ENCODE peak calls at places on chromosome 1, in nine cellular contexts. S is right cardiac atrium, Y is transverse colon, M is pancreas, I is A673, J is H7, D is fibroblast of lung, N is SK-N-SH, L is heart left ventricle. R is an unnamed sample.

GRCh38 chr1:62295921-62296451 is 23.2 kb downstream of the KANK4 start:
- DNase-seq in Y (no peak), N (no peak), M (no peak), D (peak), L (no peak), S (no peak), J (no peak), I (peak), R (no peak)

GRCh38 chr1:171081220-171081993 is 9.3 kb upstream of the FMO3 start:
- DNase-seq in M (no peak), L (no peak), J (no peak), N (peak), I (peak), D (peak), Y (no peak), S (no peak), R (no peak)

GRCh38 chr1:203046984-203047630 is 20.8 kb downstream of the PPFIA4 start:
- DNase-seq in N (no peak), S (no peak), J (no peak), M (no peak), L (no peak), Y (no peak), I (peak), D (peak), R (no peak)

GRCh38 chr1:77539510-77540142 is 142.8 kb downstream of the ZZZ3 start:
- DNase-seq in J (no peak), N (peak), L (no peak), I (peak), Y (no peak), D (peak), M (peak), S (peak), R (no peak)

GRCh38 chr1:67687198-67687545 is 2.2 kb downstream of the GADD45A start:
- DNase-seq in S (no peak), D (no peak), I (peak), Y (no peak), N (no peak), J (no peak), M (no peak), L (no peak), R (no peak)

GRCh38 chr1:77546890-77547289 is 135.6 kb downstream of the ZZZ3 start:
- DNase-seq in S (no peak), L (no peak), D (no peak), Y (no peak), M (no peak), I (no peak), J (no peak), N (no peak), R (no peak)

GRCh38 chr1:36396359-36396758 is 1.3 kb downstream of the LSM10 start:
- DNase-seq in J (no peak), Y (no peak), M (no peak), S (no peak), L (no peak), D (no peak), N (no peak), I (no peak), R (no peak)

GRCh38 chr1:64940026-64940425 is 26.3 kb downstream of the JAK1 start:
- DNase-seq in M (no peak), L (no peak), I (no peak), S (no peak), Y (no peak), N (no peak), J (no peak), D (no peak), R (no peak)

GRCh38 chr1:167359295-167359694 is 138.6 kb downstream of the POU2F1 start:
- DNase-seq in J (no peak), M (no peak), D (no peak), L (no peak), N (no peak), I (no peak), Y (no peak), S (no peak), R (no peak)
- H3K4me3 ChIP-seq in J (no peak), M (no peak), D (no peak), L (no peak), N (no peak), I (no peak), Y (no peak), S (no peak), R (no peak)

GRCh38 chr1:156152628-156153027 is 757 bp upstream of the SEMA4A start:
- DNase-seq in N (no peak), D (no peak), Y (no peak), J (no peak), L (no peak), M (no peak), I (no peak), S (no peak), R (no peak)

GRCh38 chr1:156154317-156154749 is 948 bp downstream of the SEMA4A start:
- DNase-seq in N (no peak), S (peak), J (no peak), M (no peak), I (no peak), L (no peak), D (no peak), Y (peak), R (no peak)

GRCh38 chr1:156155760-156156495 is 2.5 kb downstream of the SEMA4A start:
- DNase-seq in M (no peak), S (no peak), L (no peak), I (no peak), Y (no peak), J (no peak), D (no peak), N (no peak), R (no peak)

GRCh38 chr1:156151093-156151688 is 2.2 kb upstream of the SEMA4A start:
- DNase-seq in S (no peak), Y (peak), M (no peak), L (no peak), D (peak), J (no peak), I (no peak), N (no peak), R (no peak)

DNA sequence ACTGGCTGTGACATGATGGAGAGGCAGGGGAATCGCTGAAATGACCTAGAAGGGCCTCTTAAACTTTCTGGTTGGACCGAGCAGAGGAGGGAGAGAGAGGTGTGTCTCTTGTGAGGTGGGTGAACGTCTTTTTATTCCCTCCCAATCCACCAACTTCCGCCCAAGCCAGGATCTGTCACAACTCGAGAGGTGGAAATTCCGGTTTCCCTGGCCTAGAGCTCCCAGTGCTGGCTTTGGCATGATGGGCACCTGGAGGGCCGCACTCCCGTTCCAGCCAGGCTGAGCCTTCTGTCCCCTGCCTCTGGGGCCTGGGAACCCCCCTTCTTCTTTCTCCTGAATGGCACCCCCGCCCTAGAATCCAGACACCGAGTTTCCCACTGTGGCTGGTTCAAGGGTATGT is at the start of gene SEMA4A:
- DNase-seq in D (no peak), Y (peak), J (peak), M (peak), S (no peak), I (no peak), L (no peak), N (no peak), R (no peak)
- H3K4me3 ChIP-seq in D (no peak), Y (no peak), J (no peak), M (no peak), S (no peak), I (no peak), L (no peak), N (no peak), R (no peak)

GRCh38 chr1:152108899-152109222 is 6.4 kb downstream of the TCHH start:
- DNase-seq in N (no peak), M (no peak), I (no peak), Y (no peak), S (peak), J (no peak), D (no peak), L (no peak), R (peak)

GRCh38 chr1:152109231-152109997 is 5.8 kb downstream of the TCHH start:
- DNase-seq in I (peak), Y (no peak), S (no peak), M (no peak), N (no peak), J (peak), L (no peak), D (no peak), R (peak)

GRCh38 chr1:152107984-152108898 is 7.0 kb downstream of the TCHH start:
- DNase-seq in S (peak), I (no peak), J (peak), L (no peak), D (peak), N (no peak), M (no peak), Y (no peak), R (peak)

GRCh38 chr1:152109998-152110294 is 5.3 kb downstream of the TCHH start:
- DNase-seq in S (no peak), M (no peak), L (no peak), Y (no peak), N (no peak), J (no peak), D (no peak), I (no peak), R (peak)

GRCh38 chr1:152107289-152107983 is 7.8 kb downstream of the TCHH start:
- DNase-seq in Y (no peak), S (no peak), L (no peak), D (no peak), I (peak), J (peak), M (no peak), N (no peak), R (no peak)
- H3K4me3 ChIP-seq in Y (peak), S (no peak), L (no peak), D (no peak), I (no peak), J (no peak), M (no peak), N (peak), R (no peak)

GRCh38 chr1:43834280-43835140 is 99.1 kb upstream of the ARTN start:
- DNase-seq in N (no peak), S (no peak), L (no peak), Y (no peak), D (peak), J (no peak), M (no peak), I (no peak), R (no peak)
- H3K4me3 ChIP-seq in N (no peak), S (no peak), L (no peak), Y (no peak), D (no peak), J (no peak), M (no peak), I (no peak), R (no peak)

GRCh38 chr1:215807926-215808325 is 240.8 kb downstream of the KCTD3 start:
- DNase-seq in I (no peak), M (no peak), S (no peak), Y (no peak), L (no peak), J (no peak), D (peak), N (no peak), R (no peak)
- H3K4me3 ChIP-seq in I (no peak), M (no peak), S (no peak), Y (no peak), L (no peak), J (no peak), D (no peak), N (no peak), R (no peak)